ENCODE peak calls at places on chromosomes 3 and 15, in four cellular contexts. W is H9, X is GM23248, E is fibroblast of lung. G is an unnamed sample. For H3K79me2, the result is how much of the 10 kb centered on the place peaks cover.

GRCh38 chr3:42097166-42097946 is 6.2 kb downstream of the TRAK1 start:
- DNase-seq in W (no peak), X (peak), E (peak), G (no peak)

GRCh38 chr3:53044371-53045106 is 1.3 kb downstream of the SFMBT1 start:
- DNase-seq in W (no peak), X (peak), E (peak), G (peak)

GRCh38 chr3:97719156-97719821 is 45.3 kb upstream of the ARL6 start:
- DNase-seq in W (peak), X (peak), E (peak), G (peak)

GRCh38 chr15:63519041-63519440 is 14.6 kb downstream of the USP3 start:
- DNase-seq in W (no peak), X (no peak), E (no peak), G (no peak)

GRCh38 chr3:127781411-127782001 is 40.8 kb downstream of the MGLL start:
- DNase-seq in W (no peak), X (peak), E (peak), G (no peak)

GRCh38 chr15:96183020-96183926 is 147.2 kb upstream of the NR2F2 start:
- DNase-seq in W (no peak), X (no peak), E (no peak), G (no peak)

GRCh38 chr15:70165811-70166284 is 68.1 kb upstream of the TLE3 start:
- DNase-seq in W (no peak), X (peak), E (peak), G (no peak)

GRCh38 chr3:46721009-46721408 is 3.3 kb upstream of the PRSS50 start:
- DNase-seq in W (no peak), X (no peak), E (no peak), G (no peak)

GRCh38 chr3:110806924-110807323 is 264.7 kb upstream of the NECTIN3 start:
- DNase-seq in W (no peak), X (peak), E (peak), G (no peak)

GRCh38 chr15:93031103-93031464 is 57.9 kb downstream of the RGMA start:
- DNase-seq in W (no peak), X (no peak), E (no peak), G (no peak)

GRCh38 chr15:62119224-62119925 is 45.7 kb downstream of the C2CD4B start:
- DNase-seq in W (no peak), X (peak), E (peak), G (peak)

GRCh38 chr3:75294124-75294523 is 370.0 kb upstream of the FRG2C start:
- DNase-seq in W (peak), X (peak), E (peak), G (no peak)

GRCh38 chr15:98873441-98874218 is 134.0 kb downstream of the PGPEP1L start:
- DNase-seq in W (no peak), X (peak), E (peak), G (no peak)

GRCh38 chr3:19046440-19046839 is 101.9 kb upstream of the KCNH8 start:
- DNase-seq in W (no peak), X (no peak), E (no peak), G (peak)

GRCh38 chr15:61116830-61117229 is 112.3 kb downstream of the RORA start:
- DNase-seq in W (no peak), X (no peak), E (no peak), G (no peak)

GRCh38 chr3:43372809-43373587 is 86.7 kb downstream of the SNRK start:
- DNase-seq in W (peak), X (peak), E (no peak), G (no peak)

GRCh38 chr3:184565421-184566211 is 4.0 kb downstream of the EPHB3 start:
- DNase-seq in W (no peak), X (peak), E (peak), G (no peak)

GRCh38 chr3:37419979-37420378 is 245.6 kb upstream of the LRRFIP2 start:
- DNase-seq in W (no peak), X (no peak), E (no peak), G (no peak)

GRCh38 chr3:52217409-52217805 is 8.0 kb downstream of the TLR9 start:
- DNase-seq in W (peak), X (no peak), E (no peak), G (no peak)

GRCh38 chr15:94456246-94456645 is 224.9 kb downstream of the MCTP2 start:
- DNase-seq in W (no peak), X (no peak), E (no peak), G (no peak)

GRCh38 chr3:158961497-158961896 is 159.6 kb downstream of the MFSD1 start:
- DNase-seq in W (peak), X (no peak), E (no peak), G (no peak)

GRCh38 chr3:177333535-177334495 is 136.5 kb upstream of the TBL1XR1 start:
- DNase-seq in W (no peak), X (no peak), E (peak), G (no peak)

GRCh38 chr3:70392227-70392626 is 79.8 kb upstream of the MDFIC2 start:
- DNase-seq in W (peak), X (no peak), E (no peak), G (no peak)

GRCh38 chr3:133930341-133930933 is 34.8 kb upstream of the RAB6B start:
- DNase-seq in W (no peak), X (peak), E (peak), G (peak)

GRCh38 chr15:46126581-46126980 is 491.8 kb downstream of the SQOR start:
- DNase-seq in W (no peak), X (peak), E (no peak), G (no peak)

GRCh38 chr15:77859491-77860060 is 217.9 kb downstream of the TBC1D2B start:
- DNase-seq in W (peak), X (no peak), E (no peak), G (no peak)

GRCh38 chr3:31466016-31466415 is 66.7 kb upstream of the STT3B start:
- DNase-seq in W (no peak), X (peak), E (peak), G (no peak)

GRCh38 chr3:27666708-27667107 is 55.4 kb downstream of the EOMES start:
- DNase-seq in W (peak), X (peak), E (peak), G (peak)

GRCh38 chr3:173737167-173737808 is 339.7 kb downstream of the NLGN1 start:
- DNase-seq in W (no peak), X (no peak), E (no peak), G (no peak)

GRCh38 chr3:62525276-62525675 is 151.9 kb upstream of the FEZF2 start:
- DNase-seq in W (no peak), X (peak), E (peak), G (no peak)

GRCh38 chr3:141828487-141829284 is 47.8 kb upstream of the ATP1B3 start:
- DNase-seq in W (peak), X (peak), E (peak), G (no peak)
- H3K79me2 ChIP-seq in W (under half), X (under half), E (under half), G (under half)

DNA sequence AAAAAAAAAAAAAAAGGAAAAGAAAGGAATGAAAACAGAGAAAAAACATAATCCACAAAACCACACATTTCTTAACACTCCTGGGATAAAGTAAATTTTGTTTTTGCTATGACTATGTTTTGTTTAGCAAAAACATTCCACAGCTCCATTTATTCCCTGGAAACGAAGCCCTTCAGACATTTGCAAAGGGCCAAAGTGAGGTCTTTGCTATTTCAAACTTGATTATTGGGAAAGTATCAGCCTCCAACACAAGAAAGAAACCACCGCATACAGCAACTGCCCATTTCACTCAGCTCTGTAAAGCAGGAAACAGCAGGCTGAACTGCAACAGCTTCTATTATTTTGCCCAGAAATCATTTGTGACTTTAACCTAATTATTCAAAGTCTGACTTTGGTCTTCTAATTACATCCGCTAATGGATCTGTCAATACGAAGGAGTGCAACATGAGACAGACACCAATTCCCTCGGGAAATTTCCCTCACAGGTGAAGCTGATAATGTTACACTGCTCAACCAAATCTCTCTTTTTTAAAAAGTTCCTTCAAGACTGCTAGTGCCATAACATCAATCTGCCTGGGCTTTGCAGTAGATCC is 72.1 kb downstream of the RFTN1 start:
- DNase-seq in W (no peak), X (peak), E (peak), G (peak)
- H3K79me2 ChIP-seq in W (under half), X (half or more), E (under half), G (half or more)

GRCh38 chr3:147002721-147003120 is 397.6 kb upstream of the PLSCR5 start:
- DNase-seq in W (no peak), X (peak), E (no peak), G (no peak)
- H3K79me2 ChIP-seq in W (under half), X (under half), E (under half), G (under half)

GRCh38 chr3:13403213-13403817 is 16.8 kb downstream of the NUP210 start:
- DNase-seq in W (no peak), X (no peak), E (no peak), G (no peak)

GRCh38 chr3:13399603-13400002 is 20.5 kb downstream of the NUP210 start:
- DNase-seq in W (no peak), X (no peak), E (no peak), G (no peak)

GRCh38 chr3:13400114-13400696 is 19.9 kb downstream of the NUP210 start:
- DNase-seq in W (no peak), X (no peak), E (no peak), G (no peak)

GRCh38 chr3:13403818-13404216 is 16.3 kb downstream of the NUP210 start:
- DNase-seq in W (no peak), X (no peak), E (no peak), G (no peak)

GRCh38 chr3:13401149-13401548 is 19.0 kb downstream of the NUP210 start:
- DNase-seq in W (no peak), X (no peak), E (no peak), G (peak)
- H3K79me2 ChIP-seq in W (under half), X (under half), E (under half), G (half or more)

DNA sequence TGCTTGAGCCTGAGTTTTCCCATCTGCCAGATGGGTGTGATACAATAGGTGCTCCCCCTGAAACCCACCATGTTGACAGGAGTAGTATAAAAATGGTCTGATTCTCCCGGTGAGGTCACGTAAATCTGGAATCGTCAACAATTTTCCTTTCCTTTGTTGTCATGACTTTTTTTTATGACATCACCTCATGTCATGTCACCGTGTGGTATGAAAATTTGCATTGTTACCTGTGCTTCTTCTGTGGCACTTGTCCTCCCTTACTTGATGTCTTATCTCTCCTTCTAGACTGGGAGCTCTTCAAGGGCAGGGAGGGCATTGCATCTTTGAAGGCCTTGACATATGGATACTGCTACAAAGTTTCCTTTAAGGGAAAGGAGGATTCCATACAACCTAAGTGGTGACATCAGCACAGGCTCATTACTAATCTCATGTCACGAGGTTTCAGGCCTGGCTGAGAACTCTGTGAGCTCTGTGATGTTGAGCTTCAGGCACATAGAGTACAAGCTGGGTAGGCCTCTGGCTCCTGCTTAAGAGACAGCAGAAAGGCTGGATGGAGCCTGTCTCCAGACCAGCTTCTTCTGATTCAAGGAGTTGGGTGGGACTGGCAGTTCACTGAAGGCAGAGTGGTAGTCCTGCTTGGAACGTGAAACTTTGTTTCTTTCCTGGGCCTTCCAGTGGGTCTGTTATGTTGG is 66.3 kb downstream of the LPP start:
- DNase-seq in W (no peak), X (peak), E (peak), G (no peak)
- H3K79me2 ChIP-seq in W (under half), X (half or more), E (half or more), G (under half)

DNA sequence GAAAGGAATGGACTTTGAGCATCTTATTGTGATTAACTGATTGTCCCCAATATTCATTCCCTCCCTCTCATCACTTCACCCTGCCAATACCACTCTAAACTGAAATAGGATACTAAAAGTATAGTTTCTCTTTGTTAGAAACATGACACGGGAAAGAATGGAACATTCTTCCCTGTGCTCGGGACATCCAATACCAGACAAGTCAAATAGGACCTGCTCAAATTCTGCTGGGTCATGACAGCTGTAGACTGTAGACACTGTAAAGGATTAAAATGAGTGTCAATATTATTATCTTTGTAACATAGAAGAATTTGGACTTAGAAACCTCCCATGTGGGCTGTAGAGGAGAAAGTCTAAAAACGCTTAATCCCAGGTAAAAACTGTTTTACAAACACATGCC is 315.0 kb upstream of the NR2E3 start:
- DNase-seq in W (no peak), X (no peak), E (no peak), G (no peak)
- H3K79me2 ChIP-seq in W (under half), X (under half), E (under half), G (under half)

GRCh38 chr15:43488790-43489585 is 4.0 kb downstream of the TP53BP1 start:
- DNase-seq in W (no peak), X (no peak), E (no peak), G (no peak)

GRCh38 chr15:43493687-43494472 is 924 bp upstream of the TP53BP1 start:
- DNase-seq in W (no peak), X (no peak), E (no peak), G (no peak)

GRCh38 chr15:43492673-43493601 is at the start of gene TP53BP1:
- DNase-seq in W (peak), X (peak), E (peak), G (peak)

GRCh38 chr15:43487271-43487895 is 5.6 kb downstream of the TP53BP1 start:
- DNase-seq in W (no peak), X (no peak), E (peak), G (no peak)

GRCh38 chr15:43492266-43492665 is 690 bp downstream of the TP53BP1 start:
- DNase-seq in W (peak), X (no peak), E (no peak), G (peak)
- H3K79me2 ChIP-seq in W (under half), X (under half), E (under half), G (under half)

DNA sequence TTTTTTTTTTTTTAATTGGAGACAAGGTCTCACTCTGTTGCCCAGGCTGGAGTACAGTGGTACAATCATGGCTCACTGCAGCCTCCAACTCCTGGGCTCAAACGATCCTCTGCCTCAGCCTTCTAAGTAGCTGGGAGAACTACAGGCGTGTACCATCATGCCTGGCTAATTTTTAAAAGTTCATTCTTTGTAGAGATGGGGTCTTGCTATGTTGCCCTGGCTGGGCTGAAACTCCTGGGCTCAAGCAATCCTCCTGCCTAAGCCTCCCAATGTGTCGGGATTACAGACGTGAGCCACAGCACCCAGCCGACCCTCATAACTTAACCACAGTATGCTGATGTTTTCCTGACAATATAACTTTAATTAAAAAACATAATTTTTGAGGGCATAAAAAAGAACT is 24.3 kb downstream of the IL17RD start:
- DNase-seq in W (no peak), X (no peak), E (no peak), G (no peak)
- H3K79me2 ChIP-seq in W (under half), X (under half), E (under half), G (under half)

G was measured in OCI-LY7.